ENCODE peak calls at places on chromosomes 1 and 21, in four cellular contexts. One of them, this sample, is unnamed.

GRCh38 chr21:42493109-42494060 is 2.6 kb downstream of the RSPH1 start:
- DNase-seq in AG04449: no peak
- DNase-seq in ovary: no peak
- DNase-seq in heart left ventricle: no peak
- DNase-seq in this sample: no peak

GRCh38 chr1:193479187-193479586 is 292.8 kb upstream of the B3GALT2 start:
- DNase-seq in AG04449: no peak
- DNase-seq in heart left ventricle: no peak
- DNase-seq in ovary: no peak
- DNase-seq in this sample: no peak

GRCh38 chr21:28359300-28359699 is 633.4 kb downstream of the LTN1 start:
- DNase-seq in AG04449: no peak
- DNase-seq in ovary: no peak
- DNase-seq in heart left ventricle: no peak
- DNase-seq in this sample: no peak

GRCh38 chr1:11787251-11787803 is 18.4 kb downstream of the MTHFR start:
- DNase-seq in ovary: peak; percentile 78
- DNase-seq in heart left ventricle: peak; percentile 74
- DNase-seq in AG04449: no peak
- DNase-seq in this sample: peak; percentile 63

GRCh38 chr21:42991992-42992740 is 17.8 kb downstream of the PKNOX1 start:
- DNase-seq in AG04449: peak; percentile 62
- DNase-seq in heart left ventricle: peak; percentile 86
- DNase-seq in ovary: peak; percentile 73
- DNase-seq in this sample: peak; percentile 85

GRCh38 chr1:172940170-172940855 is 110.4 kb downstream of the TNFSF18 start:
- DNase-seq in AG04449: no peak
- DNase-seq in ovary: no peak
- DNase-seq in heart left ventricle: no peak
- DNase-seq in this sample: no peak

GRCh38 chr1:23533288-23534130 is 2.5 kb upstream of the E2F2 start:
- DNase-seq in ovary: no peak
- DNase-seq in heart left ventricle: no peak
- DNase-seq in AG04449: no peak
- DNase-seq in this sample: no peak

GRCh38 chr1:241702436-241702835 is 50.4 kb downstream of the WDR64 start:
- DNase-seq in ovary: no peak
- DNase-seq in AG04449: no peak
- DNase-seq in heart left ventricle: no peak
- DNase-seq in this sample: no peak

GRCh38 chr1:94011129-94011528 is 101.9 kb upstream of the GCLM start:
- DNase-seq in ovary: no peak
- DNase-seq in AG04449: no peak
- DNase-seq in heart left ventricle: no peak
- DNase-seq in this sample: no peak

GRCh38 chr1:159800177-159800935 is 1.8 kb upstream of the FCRL6 start:
- DNase-seq in AG04449: no peak
- DNase-seq in ovary: no peak
- DNase-seq in heart left ventricle: no peak
- DNase-seq in this sample: no peak

GRCh38 chr1:182102042-182102416 is 40.5 kb upstream of the ZNF648 start:
- DNase-seq in ovary: no peak
- DNase-seq in AG04449: no peak
- DNase-seq in heart left ventricle: no peak
- DNase-seq in this sample: no peak
- H3K4me3 ChIP-seq in ovary: no peak overlapping the region
- H3K4me3 ChIP-seq in AG04449: no peak overlapping the region
- H3K4me3 ChIP-seq in heart left ventricle: no peak overlapping the region
- H3K4me3 ChIP-seq in this sample: no peak overlapping the region

DNA sequence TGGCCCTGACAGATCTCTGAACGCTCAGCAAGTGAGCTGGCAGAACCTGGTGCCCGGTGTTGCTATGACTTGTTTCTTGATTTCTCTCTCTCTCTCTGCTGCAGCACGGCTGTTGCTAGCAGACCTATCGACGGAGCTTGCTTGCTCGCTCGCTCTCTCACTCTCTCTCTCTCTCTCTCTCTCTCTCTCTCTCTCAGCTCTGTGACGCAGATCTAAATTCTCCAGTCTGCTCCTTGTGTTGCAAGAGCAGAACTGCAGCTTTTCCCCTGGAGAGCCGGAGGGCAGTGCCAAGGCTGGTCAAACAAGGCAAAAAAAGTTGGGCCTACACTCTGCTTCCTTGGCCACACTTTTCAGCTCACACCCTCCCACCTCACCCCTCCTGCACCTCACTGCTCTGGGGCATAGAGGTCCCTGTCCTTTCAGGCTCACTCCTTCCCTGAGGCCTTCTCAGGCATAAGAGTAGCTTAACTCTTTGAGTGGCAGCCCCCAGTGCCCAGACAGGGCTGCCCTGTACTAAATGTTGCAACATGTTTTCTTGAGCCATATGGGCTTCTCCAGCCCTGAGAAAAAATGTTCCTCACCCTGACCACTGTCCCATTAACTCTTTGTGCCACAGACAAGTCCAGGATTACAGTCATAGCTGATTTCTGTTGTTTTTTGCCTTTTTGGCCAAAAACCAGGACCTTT is 72.2 kb downstream of the CD46 start:
- DNase-seq in AG04449: peak; percentile 97
- DNase-seq in heart left ventricle: peak; percentile 90
- DNase-seq in ovary: peak; percentile 84
- DNase-seq in this sample: peak; percentile 89
- H3K4me3 ChIP-seq in AG04449: peak overlapping the region; percentile 20
- H3K4me3 ChIP-seq in heart left ventricle: peak overlapping the region; percentile 75
- H3K4me3 ChIP-seq in ovary: peak overlapping the region; percentile 78
- H3K4me3 ChIP-seq in this sample: peak overlapping the region; percentile 78

GRCh38 chr1:110393286-110393685 is 2.5 kb upstream of the SLC16A4 start:
- DNase-seq in heart left ventricle: no peak
- DNase-seq in ovary: no peak
- DNase-seq in AG04449: no peak
- DNase-seq in this sample: no peak

GRCh38 chr1:110393691-110394564 is 3.1 kb upstream of the SLC16A4 start:
- DNase-seq in ovary: no peak
- DNase-seq in AG04449: peak; percentile 67
- DNase-seq in heart left ventricle: no peak
- DNase-seq in this sample: no peak

GRCh38 chr1:110387048-110387748 is 3.6 kb downstream of the SLC16A4 start:
- DNase-seq in ovary: no peak
- DNase-seq in heart left ventricle: no peak
- DNase-seq in AG04449: no peak
- DNase-seq in this sample: no peak

GRCh38 chr1:110390692-110391232 is at the start of gene SLC16A4:
- DNase-seq in ovary: peak; percentile 38
- DNase-seq in AG04449: peak; percentile 47
- DNase-seq in heart left ventricle: no peak
- DNase-seq in this sample: no peak

GRCh38 chr1:110390096-110390495 is 730 bp downstream of the SLC16A4 start:
- DNase-seq in ovary: peak; percentile 66
- DNase-seq in AG04449: peak; percentile 42
- DNase-seq in heart left ventricle: peak; percentile 47
- DNase-seq in this sample: peak; percentile 44
- H3K4me3 ChIP-seq in ovary: peak overlapping the region; percentile 28
- H3K4me3 ChIP-seq in AG04449: peak overlapping the region; percentile 49
- H3K4me3 ChIP-seq in heart left ventricle: peak overlapping the region; percentile 35
- H3K4me3 ChIP-seq in this sample: no peak overlapping the region

GRCh38 chr1:90704817-90705216 is 12.3 kb downstream of the BARHL2 start:
- DNase-seq in AG04449: no peak
- DNase-seq in ovary: no peak
- DNase-seq in heart left ventricle: no peak
- DNase-seq in this sample: no peak
- H3K4me3 ChIP-seq in AG04449: no peak overlapping the region
- H3K4me3 ChIP-seq in ovary: no peak overlapping the region
- H3K4me3 ChIP-seq in heart left ventricle: no peak overlapping the region
- H3K4me3 ChIP-seq in this sample: no peak overlapping the region